ENCODE peak calls at places on chromosomes 3 and 15, in five cellular contexts. U, B, S, P and V are unnamed samples.

GRCh38 chr3:13715961-13716360 is 163.9 kb downstream of the WNT7A start:
- DNase-seq in B (no peak), P (no peak), U (no peak), S (peak; percentile 6), V (no peak)

GRCh38 chr3:155673411-155673810 is 71.5 kb downstream of the PLCH1 start:
- DNase-seq in P (no peak), B (no peak), U (no peak), S (no peak), V (no peak)

GRCh38 chr15:99361541-99362185 is 110.4 kb downstream of the LRRC28 start:
- DNase-seq in S (no peak), P (no peak), U (no peak), B (no peak), V (no peak)

GRCh38 chr3:127984241-127984975 is 67.8 kb upstream of the SEC61A1 start:
- DNase-seq in S (no peak), P (no peak), B (no peak), U (no peak), V (no peak)

GRCh38 chr15:78681306-78682012 is 40.4 kb upstream of the CHRNB4 start:
- DNase-seq in S (no peak), P (no peak), B (no peak), U (no peak), V (no peak)

GRCh38 chr3:42478830-42479229 is 23.6 kb upstream of the VIPR1 start:
- DNase-seq in P (no peak), S (no peak), U (no peak), B (no peak), V (no peak)

GRCh38 chr3:5431811-5432378 is 244.4 kb downstream of the EDEM1 start:
- DNase-seq in P (no peak), U (no peak), S (no peak), B (no peak), V (no peak)

GRCh38 chr3:59320080-59320479 is 270.3 kb upstream of the CFAP20DC start:
- DNase-seq in S (no peak), P (no peak), B (no peak), U (peak; percentile 6), V (no peak)